ENCODE peak calls at places on chromosome 2, in ten cellular contexts. Z is NCI-H510A treated with DMSO at 0.1 percent for 48 hours, D is midbrain, Y is NCI-H1048, B is fibroblast of mammary gland, X is ELF-1, H is GM23338, R is psoas muscle, V is hypothalamus, F is mesothelial cell of epicardium. S is an unnamed sample.

GRCh38 chr2:96251721-96252292 is 14.0 kb downstream of the TMEM127 start:
- DNase-seq in Z (no peak), D (peak), Y (no peak), B (peak), X (peak), H (peak), R (peak), V (peak), F (no peak), S (no peak)

GRCh38 chr2:48510329-48510728 is 19.6 kb upstream of the STON1 start:
- DNase-seq in Z (no peak), D (no peak), Y (no peak), B (peak), X (no peak), H (no peak), R (no peak), V (no peak), F (no peak), S (no peak)

GRCh38 chr2:137964066-137964858 is at the start of gene HNMT:
- DNase-seq in Z (peak), D (peak), Y (no peak), B (peak), X (peak), H (peak), R (peak), V (peak), F (no peak), S (peak)

GRCh38 chr2:128288781-128289180 is 29.9 kb downstream of the HS6ST1 start:
- DNase-seq in Z (no peak), D (no peak), Y (no peak), B (no peak), X (no peak), H (no peak), R (peak), V (no peak), F (no peak), S (no peak)

GRCh38 chr2:3594493-3595281 is at the start of gene COLEC11:
- DNase-seq in Z (no peak), D (no peak), Y (no peak), B (no peak), X (peak), H (peak), R (no peak), V (no peak), F (no peak), S (no peak)

GRCh38 chr2:171281116-171281515 is 120.4 kb upstream of the TLK1 start:
- DNase-seq in Z (no peak), D (no peak), Y (no peak), B (no peak), X (no peak), H (no peak), R (no peak), V (no peak), F (no peak), S (no peak)

GRCh38 chr2:99670768-99671734 is 181.2 kb upstream of the REV1 start:
- DNase-seq in Z (no peak), D (no peak), Y (no peak), B (no peak), X (no peak), H (no peak), R (no peak), V (no peak), F (no peak), S (no peak)

GRCh38 chr2:220586980-220587549 is 959.6 kb downstream of the SLC4A3 start:
- DNase-seq in Z (no peak), D (no peak), Y (no peak), B (no peak), X (no peak), H (no peak), R (no peak), V (no peak), F (no peak), S (no peak)

GRCh38 chr2:236863729-236864126 is 222.0 kb upstream of the COPS8 start:
- DNase-seq in Z (no peak), D (no peak), Y (no peak), B (no peak), X (no peak), H (no peak), R (no peak), V (no peak), F (no peak), S (no peak)

GRCh38 chr2:232891621-232892071 is 21.6 kb downstream of the SNORC start:
- DNase-seq in Z (no peak), D (no peak), Y (no peak), B (peak), X (no peak), H (no peak), R (peak), V (no peak), F (no peak), S (no peak)

GRCh38 chr2:226994775-226995174 is 158.9 kb downstream of the RHBDD1 start:
- DNase-seq in Z (peak), D (no peak), Y (no peak), B (no peak), X (no peak), H (no peak), R (no peak), V (no peak), F (no peak), S (no peak)

GRCh38 chr2:47293967-47294366 is 109.0 kb upstream of the MSH2 start:
- DNase-seq in Z (no peak), D (no peak), Y (no peak), B (no peak), X (no peak), H (no peak), R (no peak), V (no peak), F (no peak), S (no peak)

GRCh38 chr2:256094-256493 is 7.7 kb downstream of the SH3YL1 start:
- DNase-seq in Z (no peak), D (no peak), Y (no peak), B (no peak), X (no peak), H (no peak), R (no peak), V (no peak), F (no peak), S (no peak)

GRCh38 chr2:173997269-173997668 is 32.1 kb upstream of the SP3 start:
- DNase-seq in Z (no peak), D (peak), Y (no peak), B (peak), X (no peak), H (no peak), R (peak), V (peak), F (no peak), S (no peak)

GRCh38 chr2:24009367-24009679 is 562 bp upstream of the MFSD2B start:
- DNase-seq in Z (no peak), D (no peak), Y (no peak), B (no peak), X (no peak), H (no peak), R (no peak), V (no peak), F (no peak), S (no peak)

GRCh38 chr2:240554767-240555493 is 2.9 kb downstream of the ANKMY1 start:
- DNase-seq in Z (no peak), D (no peak), Y (no peak), B (no peak), X (no peak), H (no peak), R (no peak), V (no peak), F (peak), S (no peak)

GRCh38 chr2:126664234-126664633 is 8.3 kb downstream of the GYPC start:
- DNase-seq in Z (no peak), D (no peak), Y (no peak), B (no peak), X (no peak), H (no peak), R (no peak), V (no peak), F (no peak), S (no peak)

GRCh38 chr2:191257934-191258333 is 12.7 kb downstream of the MYO1B start:
- DNase-seq in Z (no peak), D (no peak), Y (no peak), B (no peak), X (no peak), H (no peak), R (no peak), V (no peak), F (no peak), S (no peak)

GRCh38 chr2:37711308-37711731 is 39.9 kb upstream of the CDC42EP3 start:
- DNase-seq in Z (no peak), D (no peak), Y (no peak), B (peak), X (peak), H (peak), R (no peak), V (no peak), F (no peak), S (no peak)

GRCh38 chr2:73935641-73936040 is 9.0 kb downstream of the DGUOK start:
- DNase-seq in Z (no peak), D (no peak), Y (no peak), B (peak), X (no peak), H (no peak), R (no peak), V (no peak), F (no peak), S (no peak)

GRCh38 chr2:180231015-180231414 is 223.9 kb upstream of the CWC22 start:
- DNase-seq in Z (no peak), D (no peak), Y (no peak), B (no peak), X (peak), H (no peak), R (no peak), V (no peak), F (no peak), S (no peak)

GRCh38 chr2:164621761-164622105 is 451 bp upstream of the GRB14 start:
- DNase-seq in Z (peak), D (no peak), Y (no peak), B (no peak), X (peak), H (peak), R (no peak), V (no peak), F (no peak), S (no peak)

GRCh38 chr2:30201990-30202389 is 29.3 kb upstream of the LBH start:
- DNase-seq in Z (no peak), D (peak), Y (no peak), B (peak), X (no peak), H (no peak), R (peak), V (no peak), F (no peak), S (no peak)

GRCh38 chr2:207902822-207903221 is 122.5 kb downstream of the PLEKHM3 start:
- DNase-seq in Z (peak), D (no peak), Y (no peak), B (no peak), X (no peak), H (no peak), R (no peak), V (no peak), F (no peak), S (no peak)